ENCODE peak calls at places on chromosomes 4 and X, in four cellular contexts. F is K562, I is IMR-90, P is endothelial cell of umbilical vein. K is an unnamed sample. For H3K9me1, the result is how much of the 10 kb centered on the place peaks cover.

GRCh38 chrX:74420194-74421035 is 878 bp upstream of the SLC16A2 start:
- DNase-seq in I (peak), P (peak), F (no peak), K (no peak)

GRCh38 chr4:52234539-52235174 is 183.6 kb downstream of the SPATA18 start:
- DNase-seq in P (peak), F (no peak), I (peak), K (no peak)

GRCh38 chrX:65601530-65602281 is 65.7 kb upstream of the MSN start:
- DNase-seq in P (peak), I (peak), F (no peak), K (no peak)

GRCh38 chr4:173411106-173411703 is 12.3 kb upstream of the SCRG1 start:
- DNase-seq in I (no peak), F (no peak), P (no peak), K (no peak)

GRCh38 chr4:62560858-62561257 is 1360.7 kb downstream of the ADGRL3 start:
- DNase-seq in F (no peak), I (no peak), P (no peak), K (no peak)

GRCh38 chrX:3262906-3263305 is 83.5 kb downstream of the MXRA5 start:
- DNase-seq in F (no peak), P (peak), I (peak), K (peak)

GRCh38 chr4:118587116-118587869 is 97.9 kb upstream of the METTL14 start:
- DNase-seq in I (no peak), P (no peak), F (no peak), K (no peak)

GRCh38 chrX:47623540-47624027 is 3.9 kb upstream of the SYN1 start:
- DNase-seq in F (peak), I (peak), P (peak), K (no peak)

GRCh38 chrX:154458954-154459829 is 1.1 kb downstream of the PLXNA3 start:
- DNase-seq in F (no peak), I (no peak), P (no peak), K (no peak)

GRCh38 chr4:89305028-89305427 is 2.6 kb downstream of the GPRIN3 start:
- DNase-seq in F (no peak), P (no peak), I (no peak), K (no peak)

GRCh38 chr4:139853309-139853708 is 187.7 kb downstream of the MGST2 start:
- DNase-seq in P (no peak), I (no peak), F (no peak), K (no peak)

GRCh38 chrX:20265221-20265725 is 1.4 kb downstream of the RPS6KA3 start:
- DNase-seq in P (peak), F (peak), I (peak), K (no peak)

GRCh38 chrX:48558270-48558669 is 16.0 kb upstream of the RBM3 start:
- DNase-seq in F (no peak), I (peak), P (peak), K (peak)

GRCh38 chr4:89067407-89067806 is 10.4 kb upstream of the FAM13A start:
- DNase-seq in I (no peak), F (no peak), P (no peak), K (no peak)

GRCh38 chrX:47242321-47242720 is 9.5 kb downstream of the USP11 start:
- DNase-seq in P (no peak), F (no peak), I (no peak), K (no peak)

GRCh38 chr4:143406523-143406922 is 69.8 kb downstream of the GAB1 start:
- DNase-seq in F (no peak), I (no peak), P (peak), K (no peak)

GRCh38 chrX:13540602-13541001 is 28.8 kb upstream of the EGFL6 start:
- DNase-seq in I (no peak), P (no peak), F (no peak), K (no peak)
- H2AFZ ChIP-seq in I (no peak), P (no peak), F (no peak), K (no peak)

DNA sequence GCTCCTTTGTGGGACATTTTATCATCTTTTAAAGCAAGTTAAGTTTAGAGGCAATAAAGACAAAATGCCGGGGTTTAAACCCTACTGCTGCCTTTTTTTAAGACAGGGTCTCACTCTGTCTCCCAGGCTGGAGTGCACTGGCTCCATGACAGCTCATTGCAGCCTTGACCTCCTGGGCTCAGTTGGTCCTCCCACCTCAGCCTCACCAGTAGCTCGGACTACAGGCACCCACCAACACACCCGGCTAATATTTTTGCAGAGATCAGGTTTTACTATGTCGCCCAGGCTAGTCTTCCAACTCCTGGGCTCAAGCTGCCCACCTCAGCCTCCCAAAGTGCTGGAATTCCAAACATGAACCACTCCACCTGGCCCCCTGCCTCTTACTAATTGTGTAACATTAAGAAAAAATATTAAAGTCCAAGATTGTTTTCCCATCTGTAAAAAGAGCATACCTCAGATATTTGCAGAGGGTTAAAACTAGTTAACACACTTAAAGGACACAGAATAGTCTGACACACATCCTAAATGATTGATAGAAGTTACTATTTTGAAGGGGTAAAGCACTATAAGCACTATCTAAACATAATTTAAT is 9.8 kb downstream of the HNRNPD start:
- DNase-seq in P (no peak), I (no peak), F (no peak), K (no peak)
- H3K4me2 ChIP-seq in P (no peak), I (no peak), F (peak), K (no peak)

DNA sequence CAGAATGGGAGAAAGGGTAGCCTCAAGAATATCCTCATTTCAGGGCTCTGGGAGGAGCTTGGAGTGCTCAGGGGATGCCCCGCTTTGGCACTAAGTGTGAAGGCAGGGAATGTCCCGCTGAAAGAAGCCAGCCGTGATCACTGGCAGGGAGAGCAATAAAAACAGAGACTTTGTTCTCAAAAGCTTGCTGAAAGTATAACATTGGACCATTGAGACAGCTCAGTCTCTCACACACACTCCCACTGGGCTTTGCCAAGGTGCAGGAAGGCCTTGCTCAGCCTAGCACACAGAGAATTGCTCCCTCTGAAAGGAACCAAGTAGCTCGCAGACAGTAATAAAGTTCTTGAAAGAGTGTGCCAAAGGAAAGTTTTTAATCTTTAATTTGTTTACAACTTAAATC is 143.8 kb upstream of the SLITRK2 start:
- DNase-seq in P (no peak), I (no peak), F (no peak), K (no peak)
- H3K9me1 ChIP-seq in P (under half), I (under half), F (under half), K (under half)

GRCh38 chrX:1077140-1077539 is 135.3 kb downstream of the CRLF2 start:
- DNase-seq in P (no peak), I (no peak), F (no peak), K (no peak)
- H2AFZ ChIP-seq in P (no peak), I (no peak), F (no peak), K (no peak)

DNA sequence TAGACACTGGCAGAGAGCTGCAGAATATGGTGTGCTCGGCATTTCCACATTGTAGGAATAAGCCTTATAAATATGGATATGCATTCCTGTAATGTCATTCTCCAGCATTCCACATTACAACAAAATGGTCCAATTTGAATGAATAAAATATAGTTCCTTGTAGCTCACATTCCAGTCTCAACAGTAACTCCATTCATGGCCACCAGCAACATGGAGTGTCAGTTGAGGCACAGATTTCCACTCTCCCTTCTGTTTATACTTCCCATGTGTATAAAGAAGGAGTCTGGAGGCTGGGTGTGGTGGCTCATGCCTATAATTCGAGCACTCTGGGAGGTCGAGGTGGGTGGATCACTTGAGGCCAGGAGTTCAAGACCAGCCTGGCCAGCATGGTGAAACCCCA is 84.5 kb downstream of the AASDH start:
- DNase-seq in F (no peak), I (peak), P (no peak), K (no peak)
- H3K4me2 ChIP-seq in F (no peak), I (no peak), P (no peak), K (no peak)

DNA sequence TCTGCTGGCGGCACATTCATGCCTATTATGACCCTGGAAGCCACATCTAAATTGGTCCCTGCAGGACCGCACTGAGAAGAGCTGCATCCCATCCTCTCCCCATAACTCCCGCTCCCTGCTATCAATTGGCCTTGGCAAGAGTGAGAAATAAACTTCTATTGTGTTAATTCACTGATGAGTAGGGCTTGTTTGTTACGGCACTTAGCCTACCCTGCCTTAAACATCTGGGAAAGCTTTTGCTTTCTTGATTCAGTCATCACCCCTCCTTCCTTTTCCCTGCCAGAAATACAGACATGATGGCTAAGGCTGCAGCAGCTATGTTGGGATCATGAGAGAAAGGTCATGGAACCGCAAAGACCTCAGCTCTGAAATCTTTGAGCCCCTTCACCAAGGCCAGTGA is 36.5 kb downstream of the SUPT20HL2 start:
- DNase-seq in P (no peak), F (no peak), I (no peak), K (no peak)
- H3K9me1 ChIP-seq in P (under half), F (under half), I (under half), K (under half)

DNA sequence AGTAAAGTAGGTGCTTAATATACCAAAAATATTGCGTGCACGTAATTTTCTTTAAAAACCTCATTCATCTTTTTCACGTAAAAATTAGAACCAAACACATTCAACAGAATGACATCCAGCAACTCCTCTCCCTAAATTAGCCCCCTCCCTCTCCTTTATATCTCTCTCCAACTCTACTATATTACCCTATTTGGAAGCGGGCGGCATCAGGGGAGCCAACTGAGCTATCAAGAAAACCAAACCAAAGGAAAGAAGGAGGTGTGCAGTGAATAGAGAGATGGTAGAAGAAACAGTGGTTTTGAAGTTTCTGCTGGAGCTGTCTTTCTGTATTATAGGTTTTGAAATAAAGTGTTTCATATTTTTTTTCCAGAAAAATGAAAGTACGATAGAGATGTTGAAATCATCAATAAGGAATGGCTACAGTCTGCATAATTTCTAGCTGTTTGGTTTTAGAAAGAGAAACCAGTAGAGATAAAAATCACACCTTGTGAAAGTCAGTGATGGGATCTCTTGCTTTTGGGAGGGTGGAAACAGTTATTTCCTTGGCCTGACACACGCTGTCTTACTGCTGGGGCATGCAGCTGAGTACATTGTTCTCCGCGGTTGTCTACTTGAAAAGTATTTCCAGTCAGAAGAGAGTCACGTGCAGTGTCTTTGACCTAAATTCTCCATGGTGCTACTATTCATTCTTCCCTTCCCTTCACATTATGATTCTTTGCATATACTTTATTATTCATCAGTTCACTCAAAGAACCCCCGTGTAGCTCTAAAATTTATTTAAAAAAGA is 94.1 kb upstream of the WDR17 start:
- DNase-seq in P (no peak), I (no peak), F (no peak), K (no peak)
- H2AFZ ChIP-seq in P (no peak), I (no peak), F (no peak), K (no peak)

K was measured in keratinocyte.